ENCODE peak calls at places on chromosome 6, in ten cellular contexts. B is breast epithelium, I is astrocyte, C is HFFc6, M is H9, W is GM12864, Q is lower lobe of right lung, K is PC-9, O is heart right ventricle, G is fibroblast of pulmonary artery. J is an unnamed sample.
A peak's percentile ranks its signal among the peaks of the same experiment; 100 is the strongest.

GRCh38 chr6:37426945-37427510 is 6.0 kb upstream of the CMTR1 start:
- DNase-seq in G (no peak), I (no peak), C (no peak), W (no peak), K (no peak), Q (no peak), O (no peak), M (no peak), B (no peak), J (no peak)

GRCh38 chr6:490251-491037 is 98.9 kb downstream of the IRF4 start:
- DNase-seq in M (no peak), I (no peak), K (no peak), B (no peak), G (no peak), Q (no peak), W (no peak), C (no peak), O (no peak), J (no peak)

GRCh38 chr6:129292836-129293235 is 409.9 kb downstream of the LAMA2 start:
- DNase-seq in W (no peak), I (no peak), M (no peak), G (no peak), K (no peak), Q (peak; percentile 36), C (no peak), O (no peak), B (no peak), J (no peak)

GRCh38 chr6:118574051-118574865 is 26.2 kb downstream of the PLN start:
- DNase-seq in K (no peak), O (no peak), C (no peak), M (peak; percentile 80), B (no peak), Q (no peak), W (no peak), I (peak; percentile 33), G (no peak), J (no peak)

GRCh38 chr6:169959129-169960002 is 207.9 kb downstream of the ERMARD start:
- DNase-seq in O (peak; percentile 14), W (peak; percentile 34), C (no peak), Q (peak; percentile 60), B (peak; percentile 18), I (no peak), K (no peak), M (peak; percentile 38), G (no peak), J (peak; percentile 75)

GRCh38 chr6:110341671-110342304 is 16.4 kb downstream of the METTL24 start:
- DNase-seq in Q (no peak), G (peak; percentile 53), K (no peak), I (no peak), O (no peak), M (peak; percentile 70), W (no peak), B (no peak), C (peak; percentile 34), J (no peak)

GRCh38 chr6:84773431-84774173 is 9.2 kb upstream of the TBX18 start:
- DNase-seq in I (no peak), W (no peak), M (peak; percentile 63), B (no peak), K (no peak), C (no peak), O (peak; percentile 23), Q (peak; percentile 45), G (peak; percentile 73), J (no peak)

GRCh38 chr6:142872376-142872775 is 72.6 kb downstream of the HIVEP2 start:
- DNase-seq in M (no peak), C (no peak), G (peak; percentile 52), I (peak; percentile 76), O (no peak), W (no peak), B (no peak), K (no peak), Q (no peak), J (no peak)

GRCh38 chr6:28940859-28941680 is 17.3 kb upstream of the TRIM27 start:
- DNase-seq in W (peak; percentile 73), K (peak; percentile 80), G (peak; percentile 91), Q (peak; percentile 64), C (peak; percentile 87), M (peak; percentile 80), I (peak; percentile 71), O (peak; percentile 42), B (peak; percentile 82), J (no peak)

GRCh38 chr6:37381579-37381978 is 27.8 kb downstream of the RNF8 start:
- DNase-seq in W (peak; percentile 62), I (peak; percentile 59), C (peak; percentile 58), M (peak; percentile 78), B (no peak), G (peak; percentile 71), O (no peak), K (peak; percentile 48), Q (no peak), J (no peak)

GRCh38 chr6:30914854-30915590 is 984 bp downstream of the VARS2 start:
- DNase-seq in C (no peak), Q (peak; percentile 36), G (no peak), I (no peak), K (peak; percentile 14), O (no peak), B (no peak), W (no peak), M (no peak), J (no peak)

GRCh38 chr6:6725120-6725833 is 136.8 kb downstream of the LY86 start:
- DNase-seq in W (no peak), I (no peak), K (no peak), B (no peak), G (no peak), C (no peak), M (peak; percentile 75), Q (no peak), O (no peak), J (no peak)

GRCh38 chr6:24743265-24743943 is 24.4 kb upstream of the C6orf62 start:
- DNase-seq in K (peak; percentile 58), C (peak; percentile 97), M (no peak), B (no peak), G (peak; percentile 98), W (peak; percentile 65), I (peak; percentile 97), Q (no peak), O (no peak), J (no peak)

GRCh38 chr6:74100719-74101287 is 404.8 kb downstream of the CD109 start:
- DNase-seq in M (no peak), I (no peak), O (no peak), B (no peak), Q (no peak), G (peak; percentile 21), K (no peak), W (no peak), C (peak; percentile 3), J (no peak)

GRCh38 chr6:126531840-126532239 is 191.9 kb downstream of the CENPW start:
- DNase-seq in W (no peak), C (no peak), Q (no peak), B (no peak), G (no peak), O (no peak), K (no peak), M (no peak), I (no peak), J (no peak)

GRCh38 chr6:117976030-117976651 is 69.1 kb downstream of the SLC35F1 start:
- DNase-seq in G (peak; percentile 59), M (no peak), C (peak; percentile 12), B (no peak), I (peak; percentile 25), Q (no peak), K (no peak), W (peak; percentile 16), O (no peak), J (no peak)

GRCh38 chr6:75128881-75129570 is 76.8 kb downstream of the COL12A1 start:
- DNase-seq in M (no peak), I (peak; percentile 77), Q (no peak), B (no peak), O (no peak), W (no peak), C (peak; percentile 11), K (no peak), G (peak; percentile 22), J (no peak)

GRCh38 chr6:135630789-135631376 is 133.3 kb upstream of the AHI1 start:
- DNase-seq in W (no peak), O (no peak), K (no peak), G (no peak), M (peak; percentile 30), B (no peak), Q (no peak), C (no peak), I (no peak), J (no peak)

GRCh38 chr6:49463612-49463967 is 420 bp downstream of the CENPQ start:
- DNase-seq in B (no peak), I (no peak), K (no peak), C (no peak), M (no peak), O (no peak), G (no peak), Q (no peak), W (no peak), J (no peak)

GRCh38 chr6:39870950-39871349 is 63.3 kb downstream of the MOCS1 start:
- DNase-seq in K (no peak), M (no peak), W (no peak), I (no peak), G (no peak), O (no peak), C (no peak), B (no peak), Q (no peak), J (no peak)
- TF ChIP-seq CTCF in K (no peak), M (peak; percentile 29), W (peak; percentile 20), I (no peak), G (peak; percentile 21), O (no peak), C (peak; percentile 34), B (no peak), Q (no peak), J (no peak)

DNA sequence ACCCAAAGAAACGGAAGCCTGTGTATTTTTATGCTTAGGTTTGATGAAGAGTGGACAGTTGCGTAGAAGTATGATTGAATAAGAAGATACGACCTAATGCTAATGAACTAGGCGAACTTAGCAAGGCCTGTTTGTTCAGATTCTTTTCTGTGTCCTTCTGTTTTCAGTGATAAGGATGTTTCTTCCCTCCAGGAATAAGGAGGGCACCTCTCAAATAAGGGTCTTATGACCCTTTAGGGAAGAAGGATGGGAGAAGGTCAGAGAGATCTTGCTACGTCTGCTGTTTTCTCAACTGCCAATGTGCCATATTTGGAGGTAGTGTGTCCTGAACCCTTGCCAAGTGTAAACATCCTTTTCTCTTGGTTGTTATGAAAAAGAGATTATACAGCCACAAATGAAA is 524.8 kb downstream of the UTRN start:
- DNase-seq in M (no peak), K (no peak), W (no peak), C (no peak), Q (no peak), G (no peak), I (no peak), O (no peak), B (no peak), J (no peak)
- TF ChIP-seq CTCF in M (no peak), K (no peak), W (no peak), C (no peak), Q (no peak), G (no peak), I (no peak), O (no peak), B (no peak), J (no peak)

GRCh38 chr6:40587240-40588069 is at the start of gene LRFN2:
- DNase-seq in W (no peak), B (peak; percentile 33), M (peak; percentile 86), O (peak; percentile 71), Q (peak; percentile 79), G (peak; percentile 67), I (peak; percentile 51), K (peak; percentile 27), C (peak; percentile 49), J (no peak)
- TF ChIP-seq CTCF in W (peak; percentile 77), B (peak; percentile 77), M (peak; percentile 80), O (peak; percentile 49), Q (peak; percentile 69), G (peak; percentile 27), I (peak; percentile 14), K (no peak), C (peak; percentile 77), J (peak; percentile 80)

GRCh38 chr6:1554881-1555569 is 54.7 kb upstream of the FOXC1 start:
- DNase-seq in B (peak; percentile 47), M (peak; percentile 49), K (peak; percentile 69), Q (peak; percentile 79), C (no peak), O (peak; percentile 88), W (no peak), I (peak; percentile 20), G (peak; percentile 57), J (no peak)
- TF ChIP-seq CTCF in B (peak; percentile 73), M (peak; percentile 50), K (no peak), Q (peak; percentile 81), C (peak; percentile 90), O (peak; percentile 82), W (peak; percentile 70), I (peak; percentile 50), G (peak; percentile 28), J (peak; percentile 7)